ENCODE peak calls at places on chromosomes 13 and 19, in seven cellular contexts. O, P, E, N, U, L and M are unnamed samples.

GRCh38 chr13:73351730-73352129 is 292.9 kb downstream of the KLF5 start:
- DNase-seq in O (no peak), P (no peak), E (no peak), N (no peak), U (no peak), L (no peak), M (no peak)

GRCh38 chr13:44160549-44161278 is 212.9 kb upstream of the SERP2 start:
- DNase-seq in O (no peak), P (no peak), E (no peak), N (no peak), U (no peak), L (no peak), M (no peak)

GRCh38 chr13:50170447-50171037 is 155.3 kb downstream of the KCNRG start:
- DNase-seq in O (no peak), P (no peak), E (no peak), N (no peak), U (no peak), L (no peak), M (no peak)

GRCh38 chr13:96041326-96042092 is 11.7 kb downstream of the UGGT2 start:
- DNase-seq in O (no peak), P (no peak), E (no peak), N (no peak), U (no peak), L (no peak), M (no peak)

GRCh38 chr19:6354098-6354674 is 7.1 kb upstream of the CLPP start:
- DNase-seq in O (no peak), P (no peak), E (no peak), N (no peak), U (no peak), L (no peak), M (no peak)

GRCh38 chr19:40754611-40755247 is 3.7 kb downstream of the SNRPA start:
- DNase-seq in O (no peak), P (peak), E (no peak), N (no peak), U (no peak), L (no peak), M (no peak)

GRCh38 chr19:40216777-40217026 is 1.5 kb downstream of the TTC9B start:
- DNase-seq in O (no peak), P (peak), E (no peak), N (no peak), U (no peak), L (no peak), M (no peak)

GRCh38 chr19:2624537-2625091 is 77.9 kb downstream of the GNG7 start:
- DNase-seq in O (peak), P (no peak), E (no peak), N (no peak), U (no peak), L (no peak), M (no peak)